ENCODE peak calls at places on chromosomes 2 and 18, in four cellular contexts. M is upper lobe of left lung, O is body of pancreas, K is fibroblast of the aortic adventitia. B is an unnamed sample.

GRCh38 chr2:72114693-72115051 is 33.0 kb downstream of the CYP26B1 start:
- DNase-seq in M (no peak), O (no peak), K (no peak), B (no peak)

GRCh38 chr2:7444614-7445013 is 527.4 kb downstream of the RNF144A start:
- DNase-seq in M (no peak), O (no peak), K (no peak), B (no peak)

GRCh38 chr2:128786296-128786695 is 467.6 kb upstream of the HS6ST1 start:
- DNase-seq in M (no peak), O (no peak), K (no peak), B (no peak)

GRCh38 chr2:8421658-8422499 is 260.0 kb upstream of the ID2 start:
- DNase-seq in M (no peak), O (no peak), K (no peak), B (no peak)

GRCh38 chr2:199144036-199144435 is 313.7 kb downstream of the SATB2 start:
- DNase-seq in M (no peak), O (no peak), K (peak), B (peak)

GRCh38 chr2:174631009-174631981 is 33.7 kb upstream of the WIPF1 start:
- DNase-seq in M (no peak), O (no peak), K (peak), B (peak)

GRCh38 chr18:74834424-74835309 is 237.0 kb downstream of the ZNF407 start:
- DNase-seq in M (no peak), O (no peak), K (peak), B (peak)

GRCh38 chr2:168661404-168661869 is 141.0 kb upstream of the NOSTRIN start:
- DNase-seq in M (no peak), O (no peak), K (no peak), B (peak)

GRCh38 chr2:109342890-109343289 is 213.9 kb downstream of the SH3RF3 start:
- DNase-seq in M (no peak), O (no peak), K (no peak), B (no peak)

GRCh38 chr2:210227689-210228088 is 2.4 kb upstream of the ACADL start:
- DNase-seq in M (no peak), O (no peak), K (no peak), B (no peak)

GRCh38 chr2:231409773-231410172 is 14.3 kb downstream of the B3GNT7 start:
- DNase-seq in M (no peak), O (peak), K (no peak), B (no peak)

GRCh38 chr2:43754180-43754579 is 19.7 kb upstream of the DYNC2LI1 start:
- DNase-seq in M (no peak), O (no peak), K (no peak), B (no peak)

GRCh38 chr2:8539743-8540551 is 141.9 kb upstream of the ID2 start:
- DNase-seq in M (peak), O (peak), K (no peak), B (no peak)

GRCh38 chr18:54717673-54718435 is 110.4 kb upstream of the RAB27B start:
- DNase-seq in M (no peak), O (no peak), K (no peak), B (peak)

GRCh38 chr2:66113116-66113515 is 321.8 kb upstream of the MEIS1 start:
- DNase-seq in M (no peak), O (no peak), K (no peak), B (no peak)

GRCh38 chr2:43611987-43612894 is 16.4 kb upstream of the THADA start:
- DNase-seq in M (peak), O (peak), K (peak), B (peak)

GRCh38 chr2:222136106-222136630 is 162.6 kb downstream of the PAX3 start:
- DNase-seq in M (no peak), O (no peak), K (no peak), B (no peak)

GRCh38 chr2:99660616-99661416 is 171.0 kb upstream of the REV1 start:
- DNase-seq in M (no peak), O (no peak), K (no peak), B (no peak)

GRCh38 chr2:19642501-19642900 is 259.3 kb downstream of the TTC32 start:
- DNase-seq in M (no peak), O (no peak), K (no peak), B (no peak)

GRCh38 chr2:42371621-42372473 is 10.8 kb upstream of the COX7A2L start:
- DNase-seq in M (no peak), O (peak), K (no peak), B (peak)

GRCh38 chr2:200050921-200051620 is 95.7 kb downstream of the MAIP1 start:
- DNase-seq in M (no peak), O (peak), K (no peak), B (no peak)

GRCh38 chr2:232628466-232629200 is 4.8 kb upstream of the EFHD1 start:
- DNase-seq in M (no peak), O (no peak), K (no peak), B (no peak)

GRCh38 chr18:48784654-48785053 is 166.1 kb downstream of the SMAD7 start:
- DNase-seq in M (no peak), O (no peak), K (no peak), B (no peak)

GRCh38 chr2:161976300-161976699 is 97.7 kb downstream of the DPP4 start:
- DNase-seq in M (no peak), O (no peak), K (no peak), B (no peak)

GRCh38 chr2:127324635-127325034 is 30.7 kb upstream of the ERCC3 start:
- DNase-seq in M (no peak), O (peak), K (peak), B (peak)

GRCh38 chr18:26057208-26057821 is 33.1 kb downstream of the SS18 start:
- DNase-seq in M (no peak), O (no peak), K (no peak), B (peak)

GRCh38 chr2:117523267-117523666 is 291.2 kb upstream of the DDX18 start:
- DNase-seq in M (peak), O (peak), K (no peak), B (peak)

GRCh38 chr18:32019251-32019943 is 772 bp downstream of the RNF125 start:
- DNase-seq in M (peak), O (peak), K (peak), B (peak)

GRCh38 chr2:128458438-128458837 is 139.8 kb upstream of the HS6ST1 start:
- DNase-seq in M (no peak), O (no peak), K (no peak), B (no peak)

GRCh38 chr2:119721904-119722303 is 37.8 kb upstream of the PTPN4 start:
- DNase-seq in M (peak), O (no peak), K (no peak), B (no peak)
- TF ChIP-seq CTCF in M (no peak), O (no peak), K (no peak), B (no peak)

GRCh38 chr2:30265441-30266015 is 34.2 kb downstream of the LBH start:
- DNase-seq in M (no peak), O (no peak), K (peak), B (peak)
- H3K4me3 ChIP-seq in M (no peak), O (no peak), K (no peak), B (no peak)

GRCh38 chr2:47043142-47043890 is 111.8 kb downstream of the STPG4 start:
- DNase-seq in M (no peak), O (peak), K (peak), B (peak)
- TF ChIP-seq CTCF in M (no peak), O (no peak), K (no peak), B (peak)

GRCh38 chr2:234881413-234882241 is 70.2 kb upstream of the SH3BP4 start:
- DNase-seq in M (peak), O (peak), K (peak), B (peak)
- H3K4me3 ChIP-seq in M (no peak), O (no peak), K (peak), B (no peak)

GRCh38 chr2:36318547-36318946 is 37.0 kb upstream of the CRIM1 start:
- DNase-seq in M (no peak), O (no peak), K (peak), B (peak)

GRCh38 chr2:36326286-36326685 is 29.3 kb upstream of the CRIM1 start:
- DNase-seq in M (no peak), O (no peak), K (no peak), B (no peak)

GRCh38 chr2:36322108-36322507 is 33.5 kb upstream of the CRIM1 start:
- DNase-seq in M (no peak), O (peak), K (peak), B (peak)
- TF ChIP-seq CTCF in M (peak), O (no peak), K (peak), B (peak)